ENCODE peak calls at places on chromosomes 16 and 17, in four cellular contexts. One of them, this sample, is unnamed.
A peak's percentile ranks its signal among the peaks of the same experiment; 100 is the strongest.

GRCh38 chr17:60372790-60373483 is 19.0 kb downstream of the USP32 start:
- DNase-seq in gastrocnemius medialis: no peak
- DNase-seq in PC-9: peak; percentile 11
- DNase-seq in CD8-positive, alpha-beta T cell: no peak
- DNase-seq in this sample: no peak

GRCh38 chr16:67538666-67539101 is 10.1 kb downstream of the RIPOR1 start:
- DNase-seq in gastrocnemius medialis: no peak
- DNase-seq in PC-9: no peak
- DNase-seq in CD8-positive, alpha-beta T cell: no peak
- DNase-seq in this sample: no peak

GRCh38 chr17:14923981-14924380 is 341.1 kb downstream of the PMP22 start:
- DNase-seq in gastrocnemius medialis: no peak
- DNase-seq in PC-9: no peak
- DNase-seq in CD8-positive, alpha-beta T cell: no peak
- DNase-seq in this sample: no peak

GRCh38 chr16:48153689-48154265 is 2.0 kb downstream of the ABCC12 start:
- DNase-seq in gastrocnemius medialis: no peak
- DNase-seq in PC-9: no peak
- DNase-seq in CD8-positive, alpha-beta T cell: no peak
- DNase-seq in this sample: no peak

GRCh38 chr17:45429338-45430005 is 3.2 kb downstream of the ARHGAP27 start:
- DNase-seq in gastrocnemius medialis: no peak
- DNase-seq in PC-9: no peak
- DNase-seq in CD8-positive, alpha-beta T cell: no peak
- DNase-seq in this sample: no peak

GRCh38 chr17:2202996-2203575 is 100.5 kb downstream of the SMG6 start:
- DNase-seq in gastrocnemius medialis: no peak
- DNase-seq in PC-9: no peak
- DNase-seq in CD8-positive, alpha-beta T cell: no peak
- DNase-seq in this sample: no peak

GRCh38 chr17:57675988-57676387 is 69.1 kb downstream of the CCDC182 start:
- DNase-seq in gastrocnemius medialis: no peak
- DNase-seq in PC-9: no peak
- DNase-seq in CD8-positive, alpha-beta T cell: no peak
- DNase-seq in this sample: no peak

GRCh38 chr17:40153603-40154238 is 13.4 kb downstream of the CASC3 start:
- DNase-seq in gastrocnemius medialis: no peak
- DNase-seq in PC-9: no peak
- DNase-seq in CD8-positive, alpha-beta T cell: no peak
- DNase-seq in this sample: no peak

GRCh38 chr17:15306406-15306970 is 34.9 kb downstream of the TEKT3 start:
- DNase-seq in gastrocnemius medialis: no peak
- DNase-seq in PC-9: no peak
- DNase-seq in CD8-positive, alpha-beta T cell: no peak
- DNase-seq in this sample: no peak

GRCh38 chr17:35865412-35866355 is 3.0 kb downstream of the HEATR9 start:
- DNase-seq in gastrocnemius medialis: no peak
- DNase-seq in PC-9: no peak
- DNase-seq in CD8-positive, alpha-beta T cell: no peak
- DNase-seq in this sample: no peak

GRCh38 chr16:54342966-54343365 is 56.4 kb upstream of the IRX3 start:
- DNase-seq in gastrocnemius medialis: no peak
- DNase-seq in PC-9: no peak
- DNase-seq in CD8-positive, alpha-beta T cell: no peak
- DNase-seq in this sample: no peak

GRCh38 chr17:40371261-40371929 is 6.9 kb upstream of the GJD3 start:
- DNase-seq in gastrocnemius medialis: no peak
- DNase-seq in PC-9: no peak
- DNase-seq in CD8-positive, alpha-beta T cell: no peak
- DNase-seq in this sample: no peak

GRCh38 chr17:44587339-44587738 is 30.1 kb downstream of the FZD2 start:
- DNase-seq in gastrocnemius medialis: no peak
- DNase-seq in PC-9: peak; percentile 84
- DNase-seq in CD8-positive, alpha-beta T cell: no peak
- DNase-seq in this sample: no peak

GRCh38 chr17:33667671-33668070 is 374.6 kb upstream of the ASIC2 start:
- DNase-seq in gastrocnemius medialis: no peak
- DNase-seq in PC-9: no peak
- DNase-seq in CD8-positive, alpha-beta T cell: no peak
- DNase-seq in this sample: no peak

GRCh38 chr17:21678451-21679081 is 13.8 kb upstream of the KCNJ18 start:
- DNase-seq in gastrocnemius medialis: no peak
- DNase-seq in PC-9: no peak
- DNase-seq in CD8-positive, alpha-beta T cell: no peak
- DNase-seq in this sample: no peak

GRCh38 chr17:32349503-32349853 is 479 bp upstream of the ZNF207 start:
- DNase-seq in gastrocnemius medialis: no peak
- DNase-seq in PC-9: peak; percentile 7
- DNase-seq in CD8-positive, alpha-beta T cell: peak; percentile 16
- DNase-seq in this sample: no peak

GRCh38 chr16:71792176-71792575 is 16.5 kb downstream of the AP1G1 start:
- DNase-seq in gastrocnemius medialis: no peak
- DNase-seq in PC-9: no peak
- DNase-seq in CD8-positive, alpha-beta T cell: no peak
- DNase-seq in this sample: no peak

GRCh38 chr17:50681260-50682200 is 26.2 kb downstream of the ANKRD40 start:
- DNase-seq in gastrocnemius medialis: no peak
- DNase-seq in PC-9: peak; percentile 31
- DNase-seq in CD8-positive, alpha-beta T cell: no peak
- DNase-seq in this sample: no peak

GRCh38 chr17:49104511-49105074 is 28.0 kb upstream of the B4GALNT2 start:
- DNase-seq in gastrocnemius medialis: no peak
- DNase-seq in PC-9: no peak
- DNase-seq in CD8-positive, alpha-beta T cell: no peak
- DNase-seq in this sample: no peak

DNA sequence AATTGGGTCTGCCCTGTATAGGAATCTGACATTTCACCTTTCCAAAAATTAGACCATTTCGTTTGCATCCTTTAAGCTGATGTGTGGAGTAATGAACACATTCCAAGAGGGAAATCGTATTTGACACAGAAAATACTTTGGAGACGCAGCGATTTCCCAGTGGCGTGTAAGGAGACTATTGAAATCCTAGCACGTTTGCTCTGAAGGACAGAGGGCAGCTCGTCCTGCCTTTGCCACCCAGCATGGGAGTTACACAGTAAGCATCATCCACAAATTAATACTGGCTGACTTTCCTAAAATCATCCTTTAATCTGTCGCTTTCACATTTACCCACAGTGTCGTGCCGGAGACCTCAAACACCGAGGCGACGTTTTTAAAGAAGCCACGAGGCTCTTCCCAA is 925.9 kb upstream of the EEF2KMT start:
- DNase-seq in gastrocnemius medialis: no peak
- DNase-seq in PC-9: no peak
- DNase-seq in CD8-positive, alpha-beta T cell: no peak
- DNase-seq in this sample: no peak
- H3K9me3 ChIP-seq in gastrocnemius medialis: no peaks in the 10 kb centered on the region
- H3K9me3 ChIP-seq in PC-9: no peaks in the 10 kb centered on the region
- H3K9me3 ChIP-seq in CD8-positive, alpha-beta T cell: no peaks in the 10 kb centered on the region
- H3K9me3 ChIP-seq in this sample: no peaks in the 10 kb centered on the region

GRCh38 chr16:57007530-57007929 is 18.2 kb downstream of the NLRC5 start:
- DNase-seq in gastrocnemius medialis: no peak
- DNase-seq in PC-9: no peak
- DNase-seq in CD8-positive, alpha-beta T cell: no peak
- DNase-seq in this sample: no peak
- H3K9me3 ChIP-seq in gastrocnemius medialis: no peaks in the 10 kb centered on the region
- H3K9me3 ChIP-seq in PC-9: no peaks in the 10 kb centered on the region
- H3K9me3 ChIP-seq in CD8-positive, alpha-beta T cell: no peaks in the 10 kb centered on the region
- H3K9me3 ChIP-seq in this sample: no peaks in the 10 kb centered on the region

DNA sequence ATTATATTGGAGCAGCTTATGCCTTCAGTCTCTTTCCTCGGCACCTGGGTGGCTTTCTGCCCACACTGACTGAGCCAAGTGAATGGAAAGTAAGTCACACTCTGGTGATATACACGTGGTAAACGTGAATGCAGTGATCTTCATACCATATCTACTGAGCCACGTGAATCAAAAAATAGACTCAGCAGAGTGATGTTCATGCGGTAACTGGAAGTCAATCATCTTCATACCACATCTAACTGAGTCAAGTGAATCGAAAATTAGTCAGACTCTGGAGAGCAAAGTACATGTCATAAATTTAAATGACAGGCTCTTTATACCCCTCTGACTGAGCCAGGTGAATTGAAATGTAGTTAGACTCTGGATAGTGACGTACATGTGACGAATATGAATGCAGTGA is 47.1 kb upstream of the ARL4D start:
- DNase-seq in gastrocnemius medialis: no peak
- DNase-seq in PC-9: no peak
- DNase-seq in CD8-positive, alpha-beta T cell: no peak
- DNase-seq in this sample: no peak
- H3K9me3 ChIP-seq in gastrocnemius medialis: no peaks in the 10 kb centered on the region
- H3K9me3 ChIP-seq in PC-9: peaks cover 23% of the 10 kb centered on the region
- H3K9me3 ChIP-seq in CD8-positive, alpha-beta T cell: peaks cover 23% of the 10 kb centered on the region
- H3K9me3 ChIP-seq in this sample: peaks cover 12% of the 10 kb centered on the region

GRCh38 chr16:89187337-89188063 is 12.8 kb downstream of the SLC22A31 start:
- DNase-seq in gastrocnemius medialis: no peak
- DNase-seq in PC-9: peak; percentile 50
- DNase-seq in CD8-positive, alpha-beta T cell: no peak
- DNase-seq in this sample: no peak

GRCh38 chr16:89183463-89183862 is 11.9 kb downstream of the CDH15 start:
- DNase-seq in gastrocnemius medialis: no peak
- DNase-seq in PC-9: no peak
- DNase-seq in CD8-positive, alpha-beta T cell: no peak
- DNase-seq in this sample: no peak

GRCh38 chr16:89185062-89185751 is 13.7 kb downstream of the CDH15 start:
- DNase-seq in gastrocnemius medialis: no peak
- DNase-seq in PC-9: no peak
- DNase-seq in CD8-positive, alpha-beta T cell: no peak
- DNase-seq in this sample: no peak

GRCh38 chr16:89184685-89185061 is 13.1 kb downstream of the CDH15 start:
- DNase-seq in gastrocnemius medialis: no peak
- DNase-seq in PC-9: no peak
- DNase-seq in CD8-positive, alpha-beta T cell: no peak
- DNase-seq in this sample: no peak

DNA sequence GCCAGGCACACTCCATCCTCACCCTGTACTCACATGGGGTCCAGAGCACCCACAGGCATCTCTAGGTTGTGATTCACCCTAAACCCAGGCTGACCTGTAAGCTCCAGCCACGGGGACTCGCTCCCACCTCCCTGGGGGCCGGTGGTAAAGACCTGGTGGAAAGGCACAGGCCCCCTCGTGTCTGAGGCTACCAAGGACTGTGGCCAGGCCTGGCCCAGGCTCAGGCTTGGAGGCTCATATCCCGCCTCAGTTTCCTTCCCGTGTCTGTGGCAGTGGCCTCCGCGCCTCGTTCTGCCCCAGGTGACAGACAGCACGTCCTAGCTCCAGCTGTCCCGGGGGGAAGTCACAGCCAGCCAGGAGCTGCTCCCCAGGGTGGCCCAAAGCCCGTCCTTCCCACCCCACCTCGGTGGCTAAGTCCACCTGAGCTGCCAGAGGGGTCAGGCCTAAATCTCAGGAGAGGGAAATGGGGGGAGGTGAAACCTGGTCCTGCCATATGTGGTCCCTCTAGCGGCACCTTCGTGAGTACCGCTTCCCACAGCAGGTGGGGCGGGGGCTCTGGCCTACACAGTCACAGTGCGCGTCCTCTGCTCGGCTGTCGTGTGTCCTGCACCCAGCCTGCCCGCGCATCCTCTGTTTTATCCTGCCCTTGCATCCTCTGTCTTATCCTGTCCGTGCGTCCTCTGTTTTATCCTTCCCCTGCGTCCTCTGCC is 12.6 kb downstream of the CDH15 start:
- DNase-seq in gastrocnemius medialis: no peak
- DNase-seq in PC-9: no peak
- DNase-seq in CD8-positive, alpha-beta T cell: no peak
- DNase-seq in this sample: no peak
- H3K9me3 ChIP-seq in gastrocnemius medialis: no peaks in the 10 kb centered on the region
- H3K9me3 ChIP-seq in PC-9: no peaks in the 10 kb centered on the region
- H3K9me3 ChIP-seq in CD8-positive, alpha-beta T cell: no peaks in the 10 kb centered on the region
- H3K9me3 ChIP-seq in this sample: no peaks in the 10 kb centered on the region

GRCh38 chr17:27085517-27085916 is 208.4 kb upstream of the WSB1 start:
- DNase-seq in gastrocnemius medialis: no peak
- DNase-seq in PC-9: no peak
- DNase-seq in CD8-positive, alpha-beta T cell: no peak
- DNase-seq in this sample: no peak
- H3K9me3 ChIP-seq in gastrocnemius medialis: no peaks in the 10 kb centered on the region
- H3K9me3 ChIP-seq in PC-9: no peaks in the 10 kb centered on the region
- H3K9me3 ChIP-seq in CD8-positive, alpha-beta T cell: no peaks in the 10 kb centered on the region
- H3K9me3 ChIP-seq in this sample: no peaks in the 10 kb centered on the region

GRCh38 chr16:34803683-34804416 is 1344.4 kb downstream of the TP53TG3F start:
- DNase-seq in gastrocnemius medialis: no peak
- DNase-seq in PC-9: no peak
- DNase-seq in CD8-positive, alpha-beta T cell: no peak
- DNase-seq in this sample: no peak
- H3K9me3 ChIP-seq in gastrocnemius medialis: no peaks in the 10 kb centered on the region
- H3K9me3 ChIP-seq in PC-9: no peaks in the 10 kb centered on the region
- H3K9me3 ChIP-seq in CD8-positive, alpha-beta T cell: no peaks in the 10 kb centered on the region
- H3K9me3 ChIP-seq in this sample: no peaks in the 10 kb centered on the region